ENCODE peak calls at places on chromosomes 16 and 17, in six cellular contexts. One of them, this sample, is unnamed. For H3K27me3, the result is how much of the 10 kb centered on the place peaks cover.

GRCh38 chr17:20307325-20307910 is 159.9 kb downstream of the LGALS9B start:
- DNase-seq in mesendoderm: no peak
- DNase-seq in dorsolateral prefrontal cortex: no peak
- DNase-seq in H9: no peak
- DNase-seq in GM06990: no peak
- DNase-seq in BJ: no peak
- DNase-seq in this sample: no peak

GRCh38 chr17:74515941-74516340 is 15.3 kb downstream of the CD300LB start:
- DNase-seq in mesendoderm: no peak
- DNase-seq in dorsolateral prefrontal cortex: no peak
- DNase-seq in H9: no peak
- DNase-seq in GM06990: no peak
- DNase-seq in BJ: no peak
- DNase-seq in this sample: no peak

GRCh38 chr16:86574646-86575045 is 3.7 kb upstream of the FOXL1 start:
- DNase-seq in mesendoderm: no peak
- DNase-seq in dorsolateral prefrontal cortex: no peak
- DNase-seq in H9: no peak
- DNase-seq in GM06990: no peak
- DNase-seq in BJ: no peak
- DNase-seq in this sample: no peak

GRCh38 chr16:51839697-51840462 is 688.8 kb upstream of the SALL1 start:
- DNase-seq in mesendoderm: peak
- DNase-seq in dorsolateral prefrontal cortex: no peak
- DNase-seq in H9: no peak
- DNase-seq in GM06990: no peak
- DNase-seq in BJ: no peak
- DNase-seq in this sample: no peak

GRCh38 chr16:79434097-79434496 is 166.4 kb downstream of the MAF start:
- DNase-seq in mesendoderm: no peak
- DNase-seq in dorsolateral prefrontal cortex: no peak
- DNase-seq in H9: no peak
- DNase-seq in GM06990: no peak
- DNase-seq in BJ: no peak
- DNase-seq in this sample: no peak

GRCh38 chr17:7443499-7444485 is 1.1 kb upstream of the CHRNB1 start:
- DNase-seq in mesendoderm: no peak
- DNase-seq in dorsolateral prefrontal cortex: no peak
- DNase-seq in H9: no peak
- DNase-seq in GM06990: no peak
- DNase-seq in BJ: no peak
- DNase-seq in this sample: no peak

GRCh38 chr16:76650579-76650978 is 373.4 kb downstream of the CNTNAP4 start:
- DNase-seq in mesendoderm: peak
- DNase-seq in dorsolateral prefrontal cortex: no peak
- DNase-seq in H9: no peak
- DNase-seq in GM06990: no peak
- DNase-seq in BJ: no peak
- DNase-seq in this sample: no peak

GRCh38 chr17:83083368-83084201 is 4.2 kb downstream of the METRNL start:
- DNase-seq in mesendoderm: peak
- DNase-seq in dorsolateral prefrontal cortex: no peak
- DNase-seq in H9: peak
- DNase-seq in GM06990: no peak
- DNase-seq in BJ: peak
- DNase-seq in this sample: peak

GRCh38 chr17:2705263-2705662 is 6.3 kb downstream of the CLUH start:
- DNase-seq in mesendoderm: no peak
- DNase-seq in dorsolateral prefrontal cortex: no peak
- DNase-seq in H9: no peak
- DNase-seq in GM06990: no peak
- DNase-seq in BJ: no peak
- DNase-seq in this sample: no peak

GRCh38 chr16:22670044-22670536 is 143.9 kb upstream of the HS3ST2 start:
- DNase-seq in mesendoderm: no peak
- DNase-seq in dorsolateral prefrontal cortex: no peak
- DNase-seq in H9: no peak
- DNase-seq in GM06990: no peak
- DNase-seq in BJ: no peak
- DNase-seq in this sample: no peak

GRCh38 chr17:32007463-32008298 is 498 bp downstream of the LRRC37B start:
- DNase-seq in mesendoderm: peak
- DNase-seq in dorsolateral prefrontal cortex: peak
- DNase-seq in H9: peak
- DNase-seq in GM06990: peak
- DNase-seq in BJ: no peak
- DNase-seq in this sample: peak

GRCh38 chr16:50670476-50670875 is 10.6 kb downstream of the SNX20 start:
- DNase-seq in mesendoderm: no peak
- DNase-seq in dorsolateral prefrontal cortex: no peak
- DNase-seq in H9: no peak
- DNase-seq in GM06990: no peak
- DNase-seq in BJ: no peak
- DNase-seq in this sample: no peak

GRCh38 chr17:47207143-47208067 is 1.7 kb upstream of the MYL4 start:
- DNase-seq in mesendoderm: no peak
- DNase-seq in dorsolateral prefrontal cortex: no peak
- DNase-seq in H9: no peak
- DNase-seq in GM06990: no peak
- DNase-seq in BJ: no peak
- DNase-seq in this sample: no peak

DNA sequence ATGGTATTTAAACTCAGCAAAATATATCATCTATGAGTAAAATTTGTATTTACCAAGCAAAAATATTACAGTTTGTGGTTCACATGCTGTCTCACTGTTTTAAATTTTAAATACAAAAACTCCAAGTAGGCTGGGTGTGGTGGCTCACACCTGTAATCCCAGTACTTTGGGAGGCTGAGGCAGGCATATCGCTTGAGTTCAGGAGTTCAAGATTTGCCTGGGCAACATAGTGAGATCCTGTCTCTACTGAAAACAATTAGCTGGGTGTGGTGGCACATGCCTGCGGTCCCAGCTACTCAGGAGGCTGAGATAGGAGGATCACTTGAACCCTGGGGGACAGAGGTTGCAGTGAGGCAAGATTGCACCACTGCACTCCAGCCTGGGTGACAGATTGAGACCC is 37.3 kb downstream of the MAPT start:
- DNase-seq in mesendoderm: no peak
- DNase-seq in dorsolateral prefrontal cortex: no peak
- DNase-seq in H9: no peak
- DNase-seq in GM06990: no peak
- DNase-seq in BJ: no peak
- DNase-seq in this sample: no peak
- H3K27me3 ChIP-seq in mesendoderm: under half
- H3K27me3 ChIP-seq in dorsolateral prefrontal cortex: under half
- H3K27me3 ChIP-seq in H9: under half
- H3K27me3 ChIP-seq in GM06990: under half
- H3K27me3 ChIP-seq in BJ: under half
- H3K27me3 ChIP-seq in this sample: under half

GRCh38 chr17:56594528-56595418 is 1.3 kb downstream of the NOG start:
- DNase-seq in mesendoderm: peak
- DNase-seq in dorsolateral prefrontal cortex: no peak
- DNase-seq in H9: peak
- DNase-seq in GM06990: peak
- DNase-seq in BJ: no peak
- DNase-seq in this sample: no peak

GRCh38 chr17:56593741-56594527 is 435 bp downstream of the NOG start:
- DNase-seq in mesendoderm: no peak
- DNase-seq in dorsolateral prefrontal cortex: no peak
- DNase-seq in H9: peak
- DNase-seq in GM06990: peak
- DNase-seq in BJ: no peak
- DNase-seq in this sample: no peak

GRCh38 chr17:56593073-56593740 is at the start of gene NOG:
- DNase-seq in mesendoderm: peak
- DNase-seq in dorsolateral prefrontal cortex: no peak
- DNase-seq in H9: peak
- DNase-seq in GM06990: no peak
- DNase-seq in BJ: no peak
- DNase-seq in this sample: no peak

GRCh38 chr17:56595831-56596740 is 2.6 kb downstream of the NOG start:
- DNase-seq in mesendoderm: peak
- DNase-seq in dorsolateral prefrontal cortex: no peak
- DNase-seq in H9: peak
- DNase-seq in GM06990: no peak
- DNase-seq in BJ: no peak
- DNase-seq in this sample: no peak

DNA sequence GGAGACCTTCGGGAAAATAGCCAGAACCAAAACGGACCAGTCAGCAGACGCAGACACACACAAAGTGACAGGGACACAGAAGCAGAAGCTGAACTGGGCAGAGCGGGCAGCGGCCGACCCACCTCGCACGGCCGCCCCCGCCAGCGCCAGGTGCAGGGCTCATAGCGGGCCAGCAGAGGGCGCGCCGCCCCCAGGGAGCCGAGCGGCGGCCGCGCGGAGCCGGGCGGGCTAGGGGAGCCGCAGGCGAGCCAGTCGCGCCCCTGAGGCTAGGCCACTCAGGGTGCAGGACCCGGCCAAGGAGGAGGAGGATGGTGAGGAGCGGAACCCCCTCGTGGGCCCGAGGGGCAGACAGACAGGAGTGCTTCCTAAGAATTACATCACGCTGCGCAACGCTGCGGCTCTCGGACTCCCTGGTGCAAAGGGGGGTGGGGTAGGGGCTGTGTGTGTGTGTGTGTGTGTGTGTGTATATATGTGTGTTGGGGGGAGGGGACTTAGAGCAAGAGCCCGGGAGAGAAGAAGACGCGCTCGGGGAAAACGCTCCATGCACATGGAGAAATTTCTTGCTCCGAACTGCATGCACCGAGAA is 919 bp upstream of the NOG start:
- DNase-seq in mesendoderm: peak
- DNase-seq in dorsolateral prefrontal cortex: peak
- DNase-seq in H9: peak
- DNase-seq in GM06990: peak
- DNase-seq in BJ: no peak
- DNase-seq in this sample: peak
- H3K27me3 ChIP-seq in mesendoderm: under half
- H3K27me3 ChIP-seq in dorsolateral prefrontal cortex: under half
- H3K27me3 ChIP-seq in H9: under half
- H3K27me3 ChIP-seq in GM06990: under half
- H3K27me3 ChIP-seq in BJ: under half
- H3K27me3 ChIP-seq in this sample: under half

DNA sequence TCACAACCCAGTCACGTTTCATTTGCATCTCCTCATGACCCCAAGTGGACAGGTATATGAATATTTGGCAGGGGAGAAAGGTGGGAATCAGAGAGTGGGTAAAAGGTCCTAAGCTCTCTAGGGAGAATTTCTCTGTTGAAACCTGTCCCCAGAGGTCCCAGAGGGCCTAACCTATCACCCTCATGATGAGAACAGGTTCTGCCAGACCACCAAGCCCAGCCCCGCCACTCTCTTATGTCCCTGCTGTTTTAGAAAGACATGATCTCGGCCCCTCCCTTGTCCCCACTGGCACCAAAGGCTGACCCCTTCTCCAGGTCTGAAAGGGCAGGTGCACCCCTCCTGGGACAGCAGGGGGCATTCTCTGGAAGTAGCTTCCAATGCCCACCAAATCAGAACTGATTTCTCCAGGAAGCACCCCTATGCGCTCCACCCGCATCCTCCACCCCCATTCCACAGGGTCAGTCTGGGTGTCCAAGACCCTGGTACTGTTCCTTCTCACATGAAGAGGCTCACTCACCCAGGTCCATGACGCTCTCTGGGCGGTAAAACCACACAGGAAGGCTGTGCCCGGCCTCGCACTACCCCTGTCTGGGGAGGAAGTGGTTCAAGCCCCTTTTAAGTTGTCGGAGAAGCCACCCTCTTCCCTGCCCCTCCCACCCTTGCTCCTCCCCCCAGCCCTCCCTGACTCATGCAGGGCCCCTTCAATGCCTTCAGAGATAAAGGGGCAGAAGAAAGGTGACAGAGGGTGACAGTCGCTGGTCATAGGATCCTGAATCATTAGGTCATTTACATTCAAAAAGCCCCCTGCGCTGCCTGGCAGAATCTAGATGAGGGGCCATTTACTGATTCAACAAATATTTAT is at the start of gene CCR7:
- DNase-seq in mesendoderm: peak
- DNase-seq in dorsolateral prefrontal cortex: no peak
- DNase-seq in H9: peak
- DNase-seq in GM06990: peak
- DNase-seq in BJ: no peak
- DNase-seq in this sample: peak
- H3K27me3 ChIP-seq in mesendoderm: under half
- H3K27me3 ChIP-seq in dorsolateral prefrontal cortex: under half
- H3K27me3 ChIP-seq in H9: under half
- H3K27me3 ChIP-seq in GM06990: under half
- H3K27me3 ChIP-seq in BJ: under half
- H3K27me3 ChIP-seq in this sample: under half

GRCh38 chr17:79369001-79369400 is 241.8 kb downstream of the RBFOX3 start:
- DNase-seq in mesendoderm: no peak
- DNase-seq in dorsolateral prefrontal cortex: no peak
- DNase-seq in H9: no peak
- DNase-seq in GM06990: no peak
- DNase-seq in BJ: no peak
- DNase-seq in this sample: no peak
- H3K27me3 ChIP-seq in mesendoderm: under half
- H3K27me3 ChIP-seq in dorsolateral prefrontal cortex: under half
- H3K27me3 ChIP-seq in H9: under half
- H3K27me3 ChIP-seq in GM06990: under half
- H3K27me3 ChIP-seq in BJ: under half
- H3K27me3 ChIP-seq in this sample: under half

This sample was measured in effector memory CD4-positive, alpha-beta T cell.